ENCODE peak calls at places on chromosomes 16 and 17, in five cellular contexts. X is stimulated activated CD8-positive, alpha-beta memory T cell treated with anti-CD3 and anti-CD28 coated beads, Interleukin-4, amount 100 ng/mL, for 48 hours; T is HTR-8/SVneo; G is endothelial cell; I is NCI-H460. Y is an unnamed sample.

GRCh38 chr17:77320046-77320445 is 179.3 kb downstream of the SEC14L1 start:
- DNase-seq in X (no peak), T (no peak), G (no peak), I (no peak), Y (peak; percentile 85)

GRCh38 chr16:78402797-78403196 is 303.3 kb downstream of the WWOX start:
- DNase-seq in X (no peak), T (no peak), G (no peak), I (no peak), Y (no peak)

GRCh38 chr17:71338396-71338795 is 782.4 kb upstream of the SOX9 start:
- DNase-seq in X (no peak), T (no peak), G (no peak), I (peak; percentile 9), Y (peak; percentile 60)

GRCh38 chr16:89319883-89320716 is 102.6 kb downstream of the ZNF778 start:
- DNase-seq in X (peak; percentile 74), T (peak; percentile 84), G (no peak), I (peak; percentile 43), Y (peak; percentile 87)

GRCh38 chr16:57268804-57269800 is 15.4 kb downstream of the PLLP start:
- DNase-seq in X (no peak), T (no peak), G (no peak), I (no peak), Y (no peak)

GRCh38 chr17:80927791-80928216 is 63.8 kb upstream of the CHMP6 start:
- DNase-seq in X (no peak), T (no peak), G (peak; percentile 22), I (no peak), Y (peak; percentile 54)

GRCh38 chr16:12539185-12539929 is 264.3 kb downstream of the CPPED1 start:
- DNase-seq in X (peak; percentile 57), T (no peak), G (no peak), I (no peak), Y (peak; percentile 18)

GRCh38 chr17:62754696-62755095 is 53.4 kb downstream of the MARCHF10 start:
- DNase-seq in X (no peak), T (no peak), G (no peak), I (no peak), Y (peak; percentile 76)

GRCh38 chr17:30832438-30832790 is 648 bp downstream of the ATAD5 start:
- DNase-seq in X (no peak), T (no peak), G (no peak), I (no peak), Y (no peak)

GRCh38 chr17:4914009-4914408 is 11.1 kb upstream of the CHRNE start:
- DNase-seq in X (no peak), T (no peak), G (no peak), I (no peak), Y (no peak)

GRCh38 chr16:19696312-19696711 is 21.7 kb downstream of the KNOP1 start:
- DNase-seq in X (peak; percentile 47), T (no peak), G (no peak), I (peak; percentile 27), Y (peak; percentile 93)

GRCh38 chr16:58733248-58733670 is 857 bp downstream of the GOT2 start:
- DNase-seq in X (no peak), T (no peak), G (no peak), I (no peak), Y (peak; percentile 37)

GRCh38 chr16:4902038-4902437 is 34.9 kb downstream of the PPL start:
- DNase-seq in X (no peak), T (no peak), G (no peak), I (no peak), Y (no peak)

GRCh38 chr16:57734308-57734924 is 1.2 kb upstream of the KATNB1 start:
- DNase-seq in X (no peak), T (no peak), G (no peak), I (no peak), Y (no peak)

GRCh38 chr17:17128476-17129075 is 77.6 kb downstream of the PLD6 start:
- DNase-seq in X (no peak), T (no peak), G (no peak), I (no peak), Y (no peak)